ENCODE peak calls at places on chromosomes 13 and 19, in six cellular contexts. One of them, this sample, is unnamed.

GRCh38 chr19:18657590-18658365 is 20.9 kb downstream of the KLHL26 start:
- DNase-seq in heart right ventricle: peak; percentile 84
- DNase-seq in IMR-90: peak; percentile 91
- DNase-seq in esophagus squamous epithelium: no peak
- DNase-seq in GM13977: peak; percentile 77
- DNase-seq in dorsolateral prefrontal cortex: no peak
- DNase-seq in this sample: no peak

GRCh38 chr19:13190781-13191540 is 40.8 kb downstream of the IER2 start:
- DNase-seq in dorsolateral prefrontal cortex: no peak
- DNase-seq in heart right ventricle: no peak
- DNase-seq in GM13977: no peak
- DNase-seq in esophagus squamous epithelium: no peak
- DNase-seq in IMR-90: no peak
- DNase-seq in this sample: no peak

GRCh38 chr13:95007322-95007721 is 293.9 kb downstream of the ABCC4 start:
- DNase-seq in GM13977: no peak
- DNase-seq in esophagus squamous epithelium: no peak
- DNase-seq in heart right ventricle: no peak
- DNase-seq in IMR-90: no peak
- DNase-seq in dorsolateral prefrontal cortex: no peak
- DNase-seq in this sample: no peak

GRCh38 chr19:47280183-47280797 is 5.6 kb downstream of the INAFM1 start:
- DNase-seq in esophagus squamous epithelium: no peak
- DNase-seq in GM13977: no peak
- DNase-seq in dorsolateral prefrontal cortex: no peak
- DNase-seq in IMR-90: no peak
- DNase-seq in heart right ventricle: no peak
- DNase-seq in this sample: no peak

GRCh38 chr19:36963262-36963661 is 47.1 kb downstream of the ZNF568 start:
- DNase-seq in dorsolateral prefrontal cortex: no peak
- DNase-seq in heart right ventricle: no peak
- DNase-seq in IMR-90: no peak
- DNase-seq in GM13977: no peak
- DNase-seq in esophagus squamous epithelium: no peak
- DNase-seq in this sample: no peak

GRCh38 chr19:17909017-17909732 is 23.6 kb upstream of the CCDC124 start:
- DNase-seq in GM13977: no peak
- DNase-seq in esophagus squamous epithelium: no peak
- DNase-seq in dorsolateral prefrontal cortex: no peak
- DNase-seq in IMR-90: no peak
- DNase-seq in heart right ventricle: no peak
- DNase-seq in this sample: no peak

GRCh38 chr19:39308531-39309304 is 11.9 kb downstream of the LRFN1 start:
- DNase-seq in esophagus squamous epithelium: no peak
- DNase-seq in dorsolateral prefrontal cortex: no peak
- DNase-seq in GM13977: no peak
- DNase-seq in heart right ventricle: no peak
- DNase-seq in IMR-90: no peak
- DNase-seq in this sample: no peak

GRCh38 chr13:50393641-50394040 is 378.4 kb downstream of the KCNRG start:
- DNase-seq in heart right ventricle: no peak
- DNase-seq in IMR-90: peak; percentile 30
- DNase-seq in GM13977: no peak
- DNase-seq in esophagus squamous epithelium: no peak
- DNase-seq in dorsolateral prefrontal cortex: no peak
- DNase-seq in this sample: no peak

GRCh38 chr13:50200988-50201387 is 185.7 kb downstream of the KCNRG start:
- DNase-seq in esophagus squamous epithelium: no peak
- DNase-seq in heart right ventricle: no peak
- DNase-seq in dorsolateral prefrontal cortex: no peak
- DNase-seq in GM13977: no peak
- DNase-seq in IMR-90: no peak
- DNase-seq in this sample: no peak

GRCh38 chr19:38619361-38620174 is 580 bp downstream of the EIF3K start:
- DNase-seq in GM13977: no peak
- DNase-seq in esophagus squamous epithelium: no peak
- DNase-seq in heart right ventricle: no peak
- DNase-seq in IMR-90: no peak
- DNase-seq in dorsolateral prefrontal cortex: no peak
- DNase-seq in this sample: no peak

GRCh38 chr13:43286769-43287168 is 263.4 kb downstream of the DNAJC15 start:
- DNase-seq in GM13977: no peak
- DNase-seq in esophagus squamous epithelium: no peak
- DNase-seq in heart right ventricle: no peak
- DNase-seq in IMR-90: no peak
- DNase-seq in dorsolateral prefrontal cortex: no peak
- DNase-seq in this sample: no peak

GRCh38 chr13:21538280-21538679 is 65.7 kb downstream of the MICU2 start:
- DNase-seq in dorsolateral prefrontal cortex: no peak
- DNase-seq in heart right ventricle: no peak
- DNase-seq in esophagus squamous epithelium: no peak
- DNase-seq in IMR-90: no peak
- DNase-seq in GM13977: no peak
- DNase-seq in this sample: no peak

GRCh38 chr19:45883586-45883880 is 2.4 kb downstream of the IRF2BP1 start:
- DNase-seq in IMR-90: no peak
- DNase-seq in dorsolateral prefrontal cortex: no peak
- DNase-seq in GM13977: no peak
- DNase-seq in heart right ventricle: no peak
- DNase-seq in esophagus squamous epithelium: no peak
- DNase-seq in this sample: no peak
- TF ChIP-seq CTCF in IMR-90: no peak
- TF ChIP-seq CTCF in dorsolateral prefrontal cortex: no peak
- TF ChIP-seq CTCF in GM13977: no peak
- TF ChIP-seq CTCF in heart right ventricle: peak; percentile 20
- TF ChIP-seq CTCF in esophagus squamous epithelium: no peak
- TF ChIP-seq CTCF in this sample: peak; percentile 15

GRCh38 chr13:33153421-33154381 is 131.9 kb downstream of the STARD13 start:
- DNase-seq in esophagus squamous epithelium: no peak
- DNase-seq in GM13977: no peak
- DNase-seq in heart right ventricle: peak; percentile 73
- DNase-seq in IMR-90: peak; percentile 38
- DNase-seq in dorsolateral prefrontal cortex: no peak
- DNase-seq in this sample: no peak
- TF ChIP-seq CTCF in esophagus squamous epithelium: no peak
- TF ChIP-seq CTCF in GM13977: no peak
- TF ChIP-seq CTCF in heart right ventricle: no peak
- TF ChIP-seq CTCF in IMR-90: no peak
- TF ChIP-seq CTCF in dorsolateral prefrontal cortex: no peak
- TF ChIP-seq CTCF in this sample: no peak

DNA sequence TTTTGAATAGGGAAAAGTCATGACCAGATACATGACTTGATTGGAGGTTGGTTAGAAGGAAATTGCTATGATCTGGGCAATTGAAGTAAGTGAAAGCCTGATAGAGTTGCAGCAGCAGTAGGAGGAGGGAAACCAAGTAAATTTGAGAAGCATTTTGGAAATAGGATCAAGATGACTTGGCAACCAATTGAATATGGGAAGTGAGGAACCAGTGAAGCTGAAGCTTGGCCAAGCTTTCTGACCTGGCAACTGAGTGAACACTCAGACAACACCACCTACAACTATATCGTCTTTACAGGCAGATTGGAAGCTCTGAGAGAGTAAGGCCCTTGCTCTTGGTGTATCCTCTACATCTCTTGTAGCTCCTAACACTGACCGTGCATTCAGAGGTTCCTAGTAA is 16.2 kb upstream of the KATNAL1 start:
- DNase-seq in IMR-90: no peak
- DNase-seq in GM13977: no peak
- DNase-seq in esophagus squamous epithelium: no peak
- DNase-seq in dorsolateral prefrontal cortex: no peak
- DNase-seq in heart right ventricle: no peak
- DNase-seq in this sample: no peak
- TF ChIP-seq CTCF in IMR-90: no peak
- TF ChIP-seq CTCF in GM13977: no peak
- TF ChIP-seq CTCF in esophagus squamous epithelium: no peak
- TF ChIP-seq CTCF in dorsolateral prefrontal cortex: no peak
- TF ChIP-seq CTCF in heart right ventricle: no peak
- TF ChIP-seq CTCF in this sample: no peak

GRCh38 chr13:111158136-111158805 is 43.2 kb downstream of the ARHGEF7 start:
- DNase-seq in esophagus squamous epithelium: no peak
- DNase-seq in IMR-90: no peak
- DNase-seq in heart right ventricle: no peak
- DNase-seq in GM13977: no peak
- DNase-seq in dorsolateral prefrontal cortex: no peak
- DNase-seq in this sample: no peak

GRCh38 chr13:111156421-111156820 is 41.3 kb downstream of the ARHGEF7 start:
- DNase-seq in dorsolateral prefrontal cortex: no peak
- DNase-seq in heart right ventricle: no peak
- DNase-seq in IMR-90: no peak
- DNase-seq in GM13977: no peak
- DNase-seq in esophagus squamous epithelium: no peak
- DNase-seq in this sample: no peak

GRCh38 chr13:111152836-111153235 is 37.7 kb downstream of the ARHGEF7 start:
- DNase-seq in dorsolateral prefrontal cortex: no peak
- DNase-seq in IMR-90: no peak
- DNase-seq in heart right ventricle: no peak
- DNase-seq in GM13977: no peak
- DNase-seq in esophagus squamous epithelium: no peak
- DNase-seq in this sample: no peak

GRCh38 chr13:111153279-111153976 is 38.3 kb downstream of the ARHGEF7 start:
- DNase-seq in heart right ventricle: peak; percentile 94
- DNase-seq in esophagus squamous epithelium: peak; percentile 49
- DNase-seq in GM13977: peak; percentile 97
- DNase-seq in dorsolateral prefrontal cortex: peak; percentile 90
- DNase-seq in IMR-90: peak; percentile 89
- DNase-seq in this sample: peak; percentile 98

GRCh38 chr13:111153977-111154332 is 38.8 kb downstream of the ARHGEF7 start:
- DNase-seq in IMR-90: no peak
- DNase-seq in heart right ventricle: no peak
- DNase-seq in dorsolateral prefrontal cortex: no peak
- DNase-seq in esophagus squamous epithelium: no peak
- DNase-seq in GM13977: peak; percentile 56
- DNase-seq in this sample: no peak
- TF ChIP-seq CTCF in IMR-90: no peak
- TF ChIP-seq CTCF in heart right ventricle: no peak
- TF ChIP-seq CTCF in dorsolateral prefrontal cortex: no peak
- TF ChIP-seq CTCF in esophagus squamous epithelium: no peak
- TF ChIP-seq CTCF in GM13977: peak; percentile 33
- TF ChIP-seq CTCF in this sample: no peak

GRCh38 chr19:32318884-32319520 is 26.4 kb upstream of the ZNF507 start:
- DNase-seq in dorsolateral prefrontal cortex: no peak
- DNase-seq in esophagus squamous epithelium: no peak
- DNase-seq in GM13977: peak; percentile 20
- DNase-seq in heart right ventricle: no peak
- DNase-seq in IMR-90: no peak
- DNase-seq in this sample: no peak
- TF ChIP-seq CTCF in dorsolateral prefrontal cortex: peak; percentile 20
- TF ChIP-seq CTCF in esophagus squamous epithelium: peak; percentile 10
- TF ChIP-seq CTCF in GM13977: no peak
- TF ChIP-seq CTCF in heart right ventricle: peak; percentile 30
- TF ChIP-seq CTCF in IMR-90: peak; percentile 19
- TF ChIP-seq CTCF in this sample: no peak

GRCh38 chr19:15238639-15239155 is 6.4 kb upstream of the EPHX3 start:
- DNase-seq in GM13977: no peak
- DNase-seq in IMR-90: no peak
- DNase-seq in esophagus squamous epithelium: no peak
- DNase-seq in dorsolateral prefrontal cortex: no peak
- DNase-seq in heart right ventricle: no peak
- DNase-seq in this sample: no peak
- TF ChIP-seq CTCF in GM13977: no peak
- TF ChIP-seq CTCF in IMR-90: no peak
- TF ChIP-seq CTCF in esophagus squamous epithelium: no peak
- TF ChIP-seq CTCF in dorsolateral prefrontal cortex: no peak
- TF ChIP-seq CTCF in heart right ventricle: peak; percentile 8
- TF ChIP-seq CTCF in this sample: no peak

DNA sequence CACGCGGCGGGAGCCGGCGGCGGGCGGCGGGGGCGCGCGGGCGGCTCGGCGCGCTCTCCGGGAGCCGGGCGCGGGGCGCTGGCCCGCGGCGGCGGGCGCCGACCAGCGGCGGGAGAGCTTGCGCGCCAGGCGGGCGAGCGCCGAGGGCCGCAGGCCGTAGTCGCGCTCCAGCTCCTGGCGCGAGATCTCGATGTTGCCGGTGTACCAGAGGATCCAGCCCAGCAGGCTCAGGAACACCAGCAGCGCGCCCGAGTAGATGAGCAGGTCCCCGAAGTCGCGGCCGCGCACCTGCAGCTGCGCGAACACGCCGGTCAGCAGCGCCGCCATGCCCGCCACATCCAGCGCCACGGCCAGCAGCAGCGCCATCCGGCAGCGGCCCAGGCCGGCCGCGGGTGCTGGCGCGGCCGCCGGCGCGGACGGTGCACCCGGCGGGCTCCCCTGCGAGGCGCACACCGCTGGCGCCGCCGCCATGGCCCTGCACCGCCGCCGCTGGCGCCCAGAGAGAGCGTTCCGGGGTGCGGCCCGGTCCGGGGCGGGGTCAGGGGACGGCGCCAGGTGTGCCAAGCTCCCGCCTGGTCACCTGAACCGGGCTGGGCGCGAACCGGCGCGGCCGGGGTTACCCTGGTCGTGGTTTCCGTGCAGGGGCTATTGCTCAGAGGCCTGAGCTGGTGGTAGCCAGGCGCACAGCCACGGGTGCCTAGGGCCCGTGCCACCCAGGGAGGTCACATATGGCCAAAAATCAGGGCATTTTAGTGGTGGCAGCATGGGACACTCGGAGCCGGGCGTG is at the start of gene TMEM238:
- DNase-seq in heart right ventricle: peak; percentile 39
- DNase-seq in GM13977: peak; percentile 91
- DNase-seq in dorsolateral prefrontal cortex: peak; percentile 62
- DNase-seq in IMR-90: peak; percentile 70
- DNase-seq in esophagus squamous epithelium: no peak
- DNase-seq in this sample: peak; percentile 58
- TF ChIP-seq CTCF in heart right ventricle: peak; percentile 14
- TF ChIP-seq CTCF in GM13977: peak; percentile 47
- TF ChIP-seq CTCF in dorsolateral prefrontal cortex: no peak
- TF ChIP-seq CTCF in IMR-90: peak; percentile 54
- TF ChIP-seq CTCF in esophagus squamous epithelium: peak; percentile 29
- TF ChIP-seq CTCF in this sample: no peak

GRCh38 chr13:78409172-78409571 is 194.2 kb downstream of the POU4F1 start:
- DNase-seq in esophagus squamous epithelium: no peak
- DNase-seq in GM13977: no peak
- DNase-seq in heart right ventricle: no peak
- DNase-seq in IMR-90: no peak
- DNase-seq in dorsolateral prefrontal cortex: no peak
- DNase-seq in this sample: no peak
- TF ChIP-seq CTCF in esophagus squamous epithelium: no peak
- TF ChIP-seq CTCF in GM13977: no peak
- TF ChIP-seq CTCF in heart right ventricle: no peak
- TF ChIP-seq CTCF in IMR-90: no peak
- TF ChIP-seq CTCF in dorsolateral prefrontal cortex: no peak
- TF ChIP-seq CTCF in this sample: no peak

GRCh38 chr13:46728777-46729176 is 68.2 kb downstream of the ESD start:
- DNase-seq in dorsolateral prefrontal cortex: no peak
- DNase-seq in IMR-90: no peak
- DNase-seq in heart right ventricle: no peak
- DNase-seq in esophagus squamous epithelium: no peak
- DNase-seq in GM13977: peak; percentile 12
- DNase-seq in this sample: no peak
- TF ChIP-seq CTCF in dorsolateral prefrontal cortex: no peak
- TF ChIP-seq CTCF in IMR-90: peak; percentile 6
- TF ChIP-seq CTCF in heart right ventricle: no peak
- TF ChIP-seq CTCF in esophagus squamous epithelium: no peak
- TF ChIP-seq CTCF in GM13977: peak; percentile 37
- TF ChIP-seq CTCF in this sample: no peak

GRCh38 chr13:33867472-33867871 is 49.5 kb downstream of the RFC3 start:
- DNase-seq in GM13977: no peak
- DNase-seq in dorsolateral prefrontal cortex: no peak
- DNase-seq in esophagus squamous epithelium: no peak
- DNase-seq in IMR-90: no peak
- DNase-seq in heart right ventricle: no peak
- DNase-seq in this sample: no peak
- TF ChIP-seq CTCF in GM13977: no peak
- TF ChIP-seq CTCF in dorsolateral prefrontal cortex: no peak
- TF ChIP-seq CTCF in esophagus squamous epithelium: no peak
- TF ChIP-seq CTCF in IMR-90: no peak
- TF ChIP-seq CTCF in heart right ventricle: no peak
- TF ChIP-seq CTCF in this sample: no peak

This sample was measured in activated B cell treated with CpG ODN at 0.5 μM for 24 hours.